ENCODE peak calls at places on chromosomes 11 and 22, in six cellular contexts. G, Z, Y, V, B and P are unnamed samples.

GRCh38 chr11:115104851-115105453 is 399.3 kb downstream of the CADM1 start:
- DNase-seq in B (no peak), Z (no peak), V (no peak), Y (no peak), G (no peak), P (no peak)

GRCh38 chr11:95413021-95413420 is 182.0 kb upstream of the SESN3 start:
- DNase-seq in B (no peak), V (no peak), Z (no peak), G (no peak), Y (no peak), P (no peak)

GRCh38 chr11:115503083-115503885 is 931 bp downstream of the CADM1 start:
- DNase-seq in V (peak; percentile 74), B (peak; percentile 73), Y (no peak), G (peak; percentile 13), Z (no peak), P (peak; percentile 42)

GRCh38 chr11:102749101-102749725 is 24.5 kb upstream of the MMP8 start:
- DNase-seq in B (no peak), Z (no peak), Y (no peak), G (no peak), V (no peak), P (no peak)

GRCh38 chr11:76666408-76666807 is 4.1 kb downstream of the LRRC32 start:
- DNase-seq in Y (no peak), V (no peak), Z (no peak), G (no peak), B (no peak), P (peak; percentile 71)

GRCh38 chr11:81070948-81071347 is 1630.1 kb upstream of the TENM4 start:
- DNase-seq in Y (no peak), B (no peak), V (no peak), G (no peak), Z (peak; percentile 0), P (peak; percentile 35)

GRCh38 chr22:19287076-19287724 is 4.3 kb downstream of the CLTCL1 start:
- DNase-seq in Y (no peak), G (no peak), Z (no peak), V (peak; percentile 92), B (no peak), P (no peak)

GRCh38 chr11:47139878-47140277 is 36.8 kb downstream of the ARFGAP2 start:
- DNase-seq in G (no peak), V (no peak), Y (no peak), B (no peak), Z (no peak), P (no peak)

GRCh38 chr11:19377855-19378254 is 137.1 kb upstream of the E2F8 start:
- DNase-seq in B (no peak), V (no peak), Y (no peak), G (no peak), Z (no peak), P (no peak)

GRCh38 chr22:34972498-34972897 is 93.5 kb upstream of the ISX start:
- DNase-seq in Z (no peak), B (no peak), V (no peak), Y (no peak), G (no peak), P (no peak)

GRCh38 chr11:126012852-126013251 is 49.8 kb downstream of the CDON start:
- DNase-seq in G (no peak), B (no peak), Y (no peak), V (no peak), Z (no peak), P (no peak)

GRCh38 chr11:126159719-126160344 is 51.6 kb downstream of the RPUSD4 start:
- DNase-seq in Z (no peak), B (no peak), V (no peak), G (no peak), Y (no peak), P (no peak)

GRCh38 chr11:36449566-36450390 is 60.3 kb downstream of the TRAF6 start:
- DNase-seq in V (no peak), G (no peak), B (no peak), Z (no peak), Y (peak; percentile 76), P (peak; percentile 30)

GRCh38 chr11:64568584-64569140 is 22.4 kb upstream of the SLC22A12 start:
- DNase-seq in Y (no peak), V (no peak), G (no peak), Z (no peak), B (no peak), P (no peak)